ENCODE peak calls at places on chromosomes 11 and 22, in five cellular contexts. One of them, this sample, is unnamed.

GRCh38 chr11:124618863-124619262 is 3.8 kb upstream of the TBRG1 start:
- DNase-seq in CD8-positive, alpha-beta T cell: no peak
- DNase-seq in PC-3: peak; percentile 63
- DNase-seq in IMR-90: no peak
- DNase-seq in uterus: no peak
- DNase-seq in this sample: no peak

GRCh38 chr22:41028841-41029240 is 63.6 kb upstream of the EP300 start:
- DNase-seq in CD8-positive, alpha-beta T cell: no peak
- DNase-seq in PC-3: peak; percentile 77
- DNase-seq in IMR-90: peak; percentile 94
- DNase-seq in uterus: no peak
- DNase-seq in this sample: no peak

GRCh38 chr22:26707090-26707489 is 49.7 kb downstream of the MIAT start:
- DNase-seq in uterus: no peak
- DNase-seq in IMR-90: no peak
- DNase-seq in CD8-positive, alpha-beta T cell: no peak
- DNase-seq in PC-3: no peak
- DNase-seq in this sample: no peak

GRCh38 chr11:69419662-69420061 is 61.8 kb upstream of the LINC01488 start:
- DNase-seq in CD8-positive, alpha-beta T cell: no peak
- DNase-seq in uterus: no peak
- DNase-seq in PC-3: no peak
- DNase-seq in IMR-90: no peak
- DNase-seq in this sample: no peak

GRCh38 chr11:36306888-36307287 is 10.8 kb downstream of the PRR5L start:
- DNase-seq in IMR-90: no peak
- DNase-seq in PC-3: peak; percentile 57
- DNase-seq in CD8-positive, alpha-beta T cell: no peak
- DNase-seq in uterus: no peak
- DNase-seq in this sample: no peak

GRCh38 chr11:134541355-134541754 is 129.3 kb upstream of the B3GAT1 start:
- DNase-seq in PC-3: no peak
- DNase-seq in IMR-90: no peak
- DNase-seq in CD8-positive, alpha-beta T cell: no peak
- DNase-seq in uterus: peak; percentile 1
- DNase-seq in this sample: no peak

GRCh38 chr11:29826878-29827277 is 190.0 kb downstream of the KCNA4 start:
- DNase-seq in CD8-positive, alpha-beta T cell: no peak
- DNase-seq in PC-3: no peak
- DNase-seq in uterus: no peak
- DNase-seq in IMR-90: no peak
- DNase-seq in this sample: no peak

GRCh38 chr22:50011447-50012200 is 941 bp downstream of the IL17REL start:
- DNase-seq in PC-3: no peak
- DNase-seq in IMR-90: no peak
- DNase-seq in uterus: no peak
- DNase-seq in CD8-positive, alpha-beta T cell: no peak
- DNase-seq in this sample: no peak

DNA sequence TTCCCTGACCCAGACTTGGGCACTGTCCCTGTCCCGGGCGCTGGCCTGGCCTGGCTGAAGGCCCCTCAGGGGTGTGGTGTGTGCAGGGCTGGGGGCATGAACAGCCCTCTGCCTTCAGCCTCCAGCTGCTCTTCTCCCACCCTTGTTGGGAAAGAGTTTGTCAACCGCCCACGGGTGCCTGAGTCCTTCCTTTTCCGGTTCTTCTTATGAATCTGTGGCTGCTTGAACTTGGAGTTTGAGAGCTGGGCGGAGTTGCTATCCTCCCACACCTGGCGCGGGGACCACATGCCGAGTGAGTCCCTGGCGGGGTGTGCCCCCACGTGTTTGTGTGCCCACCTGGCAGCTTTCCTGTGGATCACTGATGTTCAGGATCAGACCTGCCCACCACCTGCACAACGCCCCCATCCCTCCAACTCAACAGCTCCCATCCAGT is 13.4 kb downstream of the NFAM1 start:
- DNase-seq in IMR-90: no peak
- DNase-seq in CD8-positive, alpha-beta T cell: no peak
- DNase-seq in PC-3: no peak
- DNase-seq in uterus: no peak
- DNase-seq in this sample: no peak
- H3K4me1 ChIP-seq in IMR-90: no peaks in the 10 kb centered on the region
- H3K4me1 ChIP-seq in CD8-positive, alpha-beta T cell: no peaks in the 10 kb centered on the region
- H3K4me1 ChIP-seq in PC-3: no peaks in the 10 kb centered on the region
- H3K4me1 ChIP-seq in uterus: no peaks in the 10 kb centered on the region
- H3K4me1 ChIP-seq in this sample: no peaks in the 10 kb centered on the region

DNA sequence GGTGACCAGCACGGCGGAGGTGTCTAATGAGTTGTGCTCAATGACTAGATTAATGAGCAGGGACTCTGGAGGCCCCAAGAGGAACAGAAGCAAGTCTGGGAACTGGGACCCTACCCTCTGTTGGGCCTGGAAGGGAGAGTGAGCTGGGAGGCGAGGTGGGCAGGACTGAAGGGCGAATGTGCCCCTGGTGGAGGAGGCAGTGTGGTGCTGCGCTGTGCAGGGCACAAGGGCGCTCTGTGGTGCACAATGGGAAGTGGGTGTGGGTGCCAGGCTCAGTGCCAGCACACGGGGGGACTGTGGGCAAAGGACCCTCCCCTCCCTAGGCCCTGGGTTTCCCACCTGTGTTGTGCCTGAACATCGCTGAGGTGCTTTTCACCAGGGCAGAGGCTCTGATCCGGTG is 57.5 kb upstream of the TTLL12 start:
- DNase-seq in IMR-90: no peak
- DNase-seq in PC-3: no peak
- DNase-seq in CD8-positive, alpha-beta T cell: no peak
- DNase-seq in uterus: no peak
- DNase-seq in this sample: no peak
- TF ChIP-seq CTCF in IMR-90: no peak
- TF ChIP-seq CTCF in PC-3: no peak
- TF ChIP-seq CTCF in CD8-positive, alpha-beta T cell: no peak
- TF ChIP-seq CTCF in uterus: no peak
- TF ChIP-seq CTCF in this sample: no peak

DNA sequence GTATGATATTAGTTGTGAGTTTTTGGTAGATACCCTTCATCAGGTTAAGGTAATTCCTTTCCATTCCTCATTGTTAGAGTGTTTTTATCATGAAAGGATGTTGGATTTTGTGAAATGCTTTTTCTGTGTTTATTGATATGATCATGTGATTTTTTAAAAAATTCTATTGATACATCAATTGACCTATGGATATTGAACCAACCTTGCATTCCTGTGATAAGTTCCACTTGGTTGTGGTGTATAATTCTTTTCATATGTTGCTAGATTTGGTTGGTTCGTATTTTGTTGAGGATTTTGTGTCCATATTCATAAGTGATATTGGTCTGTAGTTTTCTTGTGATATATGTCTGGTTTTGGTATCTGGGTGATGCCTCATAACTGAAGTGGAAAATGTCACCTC is 6.7 kb downstream of the ANKRD13D start:
- DNase-seq in IMR-90: no peak
- DNase-seq in uterus: no peak
- DNase-seq in CD8-positive, alpha-beta T cell: no peak
- DNase-seq in PC-3: peak; percentile 22
- DNase-seq in this sample: no peak
- H3K4me3 ChIP-seq in IMR-90: no peak overlapping the region
- H3K4me3 ChIP-seq in uterus: no peak overlapping the region
- H3K4me3 ChIP-seq in CD8-positive, alpha-beta T cell: no peak overlapping the region
- H3K4me3 ChIP-seq in PC-3: no peak overlapping the region
- H3K4me3 ChIP-seq in this sample: no peak overlapping the region

GRCh38 chr22:35523167-35523928 is 17.3 kb upstream of the RASD2 start:
- DNase-seq in CD8-positive, alpha-beta T cell: no peak
- DNase-seq in PC-3: no peak
- DNase-seq in IMR-90: no peak
- DNase-seq in uterus: no peak
- DNase-seq in this sample: no peak

GRCh38 chr22:35525687-35526332 is 14.8 kb upstream of the RASD2 start:
- DNase-seq in IMR-90: no peak
- DNase-seq in CD8-positive, alpha-beta T cell: no peak
- DNase-seq in PC-3: no peak
- DNase-seq in uterus: no peak
- DNase-seq in this sample: no peak

GRCh38 chr22:35522571-35523149 is 18.0 kb upstream of the RASD2 start:
- DNase-seq in IMR-90: no peak
- DNase-seq in CD8-positive, alpha-beta T cell: no peak
- DNase-seq in uterus: no peak
- DNase-seq in PC-3: no peak
- DNase-seq in this sample: no peak

GRCh38 chr22:35526333-35526979 is 14.2 kb upstream of the RASD2 start:
- DNase-seq in IMR-90: no peak
- DNase-seq in PC-3: no peak
- DNase-seq in CD8-positive, alpha-beta T cell: no peak
- DNase-seq in uterus: no peak
- DNase-seq in this sample: no peak

DNA sequence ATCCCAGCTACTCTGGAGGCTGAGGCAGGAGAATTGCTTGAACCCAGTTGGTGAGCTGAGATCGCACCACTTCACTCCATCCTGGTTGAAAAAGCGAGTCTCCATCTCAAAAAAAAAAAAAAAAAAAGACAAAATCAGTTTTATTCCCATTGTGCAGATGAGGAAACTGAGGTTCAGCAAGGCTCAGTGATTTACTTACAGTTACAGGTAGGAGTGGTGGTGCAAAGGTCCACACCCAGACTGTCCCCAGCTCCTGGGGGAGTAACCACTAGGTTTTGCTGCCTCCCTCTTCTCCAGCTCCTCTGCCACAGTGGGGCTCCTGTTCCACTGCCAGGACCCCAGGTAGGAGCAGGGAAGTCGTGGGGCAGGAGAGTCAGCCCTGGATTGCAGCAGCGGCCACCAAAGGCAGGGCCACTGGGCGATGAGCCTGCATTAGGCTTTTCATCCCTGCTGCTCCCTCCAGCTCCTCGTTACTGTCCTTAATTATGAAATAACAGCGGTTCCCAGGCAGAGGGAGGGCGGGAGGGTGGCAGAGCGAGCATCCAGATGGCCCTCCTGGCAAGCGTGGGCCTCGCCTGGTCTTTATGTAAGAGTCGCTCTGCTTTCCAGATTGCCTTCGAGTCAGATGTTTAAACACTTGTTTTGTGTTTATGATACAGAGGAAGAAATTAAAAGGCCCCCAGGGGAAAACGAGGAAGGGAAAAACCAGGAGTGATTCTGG is 15.5 kb upstream of the RASD2 start:
- DNase-seq in uterus: peak; percentile 62
- DNase-seq in CD8-positive, alpha-beta T cell: no peak
- DNase-seq in IMR-90: no peak
- DNase-seq in PC-3: no peak
- DNase-seq in this sample: no peak
- H3K4me1 ChIP-seq in uterus: no peaks in the 10 kb centered on the region
- H3K4me1 ChIP-seq in CD8-positive, alpha-beta T cell: no peaks in the 10 kb centered on the region
- H3K4me1 ChIP-seq in IMR-90: peaks cover 3% of the 10 kb centered on the region
- H3K4me1 ChIP-seq in PC-3: no peaks in the 10 kb centered on the region
- H3K4me1 ChIP-seq in this sample: peaks cover 7% of the 10 kb centered on the region